ENCODE peak calls at places on chromosomes 13 and 19, in five cellular contexts. N is fibroblast of lung, L is progenitor cell of endocrine pancreas, I is osteoblast, H is choroid plexus epithelial cell. Q is an unnamed sample.

GRCh38 chr13:113840541-113841354 is 23.1 kb downstream of the GAS6 start:
- DNase-seq in N (peak), I (no peak), H (no peak), L (no peak), Q (no peak)

GRCh38 chr19:18401580-18402112 is 4.2 kb upstream of the LRRC25 start:
- DNase-seq in L (no peak), H (peak), N (peak), I (peak), Q (no peak)

GRCh38 chr13:50715402-50716146 is 127.9 kb downstream of the DLEU7 start:
- DNase-seq in L (no peak), N (no peak), I (no peak), H (no peak), Q (no peak)

GRCh38 chr19:17339088-17339741 is 1.9 kb downstream of the GTPBP3 start:
- DNase-seq in N (no peak), L (no peak), I (peak), H (no peak), Q (no peak)

GRCh38 chr19:14237011-14237941 is 31.3 kb upstream of the ADGRL1 start:
- DNase-seq in I (no peak), N (no peak), L (no peak), H (no peak), Q (no peak)

GRCh38 chr19:7210359-7210758 is 83.9 kb downstream of the INSR start:
- DNase-seq in L (no peak), H (no peak), N (no peak), I (no peak), Q (no peak)

GRCh38 chr13:44211286-44211685 is 162.3 kb upstream of the SERP2 start:
- DNase-seq in L (no peak), I (no peak), N (peak), H (no peak), Q (no peak)

GRCh38 chr19:3375221-3376088 is 9.1 kb downstream of the NFIC start:
- DNase-seq in H (peak), N (peak), I (peak), L (no peak), Q (no peak)

GRCh38 chr19:14509382-14509781 is 8.8 kb downstream of the DNAJB1 start:
- DNase-seq in N (no peak), H (no peak), L (no peak), I (no peak), Q (no peak)

GRCh38 chr19:42467437-42467760 is 24.7 kb upstream of the CXCL17 start:
- DNase-seq in L (no peak), H (no peak), N (no peak), I (peak), Q (no peak)

GRCh38 chr13:28320884-28321574 is 173.9 kb downstream of the FLT1 start:
- DNase-seq in I (no peak), N (peak), H (no peak), L (no peak), Q (no peak)

GRCh38 chr19:33392341-33393285 is 19.1 kb downstream of the CEBPG start:
- DNase-seq in I (peak), H (no peak), N (no peak), L (no peak), Q (no peak)

GRCh38 chr19:12513531-12514061 is 29.0 kb upstream of the ZNF709 start:
- DNase-seq in H (no peak), I (no peak), N (no peak), L (no peak), Q (no peak)

GRCh38 chr13:86446311-86446710 is 647.1 kb upstream of the SLITRK6 start:
- DNase-seq in N (peak), L (no peak), I (no peak), H (peak), Q (no peak)

GRCh38 chr13:111385182-111385857 is 64.9 kb downstream of the TEX29 start:
- DNase-seq in H (no peak), L (no peak), I (no peak), N (no peak), Q (peak)

GRCh38 chr19:33277434-33277833 is 24.9 kb downstream of the CEBPA start:
- DNase-seq in H (no peak), I (no peak), N (no peak), L (no peak), Q (no peak)

GRCh38 chr19:13100031-13100588 is 2.5 kb downstream of the LYL1 start:
- DNase-seq in I (peak), H (no peak), N (no peak), L (no peak), Q (no peak)

GRCh38 chr13:48160879-48161278 is 66.0 kb upstream of the MED4 start:
- DNase-seq in N (no peak), H (peak), L (no peak), I (peak), Q (no peak)

GRCh38 chr19:42433503-42434260 is 6.5 kb upstream of the LIPE start:
- DNase-seq in H (peak), L (peak), N (peak), I (no peak), Q (no peak)

GRCh38 chr19:2409352-2409912 is 18.0 kb downstream of the TIMM13 start:
- DNase-seq in H (no peak), I (no peak), N (no peak), L (no peak), Q (no peak)

GRCh38 chr19:46101293-46101692 is 23.2 kb downstream of the IGFL3 start:
- DNase-seq in L (no peak), H (no peak), I (no peak), N (no peak), Q (no peak)

GRCh38 chr19:30719991-30720329 is 347.8 kb downstream of the ZNF536 start:
- DNase-seq in L (no peak), I (no peak), N (peak), H (no peak), Q (no peak)

GRCh38 chr19:55173717-55174409 is 6.2 kb downstream of the SYT5 start:
- DNase-seq in H (peak), L (no peak), I (peak), N (peak), Q (no peak)

GRCh38 chr13:91659583-91660415 is 261.4 kb downstream of the GPC5 start:
- DNase-seq in I (no peak), N (no peak), H (no peak), L (no peak), Q (no peak)

GRCh38 chr13:92175330-92175729 is 776.9 kb downstream of the GPC5 start:
- DNase-seq in I (peak), L (no peak), H (peak), N (peak), Q (no peak)

GRCh38 chr13:66618702-66619101 is 611.4 kb downstream of the PCDH9 start:
- DNase-seq in L (no peak), H (peak), I (peak), N (peak), Q (no peak)

GRCh38 chr13:45195421-45195820 is 5.4 kb downstream of the KCTD4 start:
- DNase-seq in I (no peak), N (no peak), L (no peak), H (no peak), Q (no peak)

GRCh38 chr19:56309511-56310185 is 5.0 kb downstream of the ZSCAN5A start:
- DNase-seq in L (peak), H (peak), N (peak), I (peak), Q (peak)

GRCh38 chr19:51689751-51690358 is 3.3 kb upstream of the SPACA6 start:
- DNase-seq in L (peak), H (peak), N (peak), I (peak), Q (peak)

GRCh38 chr13:98273824-98274786 is 97.0 kb upstream of the RNF113B start:
- DNase-seq in N (peak), I (no peak), L (no peak), H (peak), Q (no peak)

GRCh38 chr19:49931293-49932040 is 2.2 kb upstream of the NUP62 start:
- DNase-seq in L (no peak), N (no peak), H (no peak), I (no peak), Q (no peak)

GRCh38 chr19:49927526-49928264 is 1.3 kb upstream of the ATF5 start:
- DNase-seq in N (no peak), I (no peak), H (no peak), L (no peak), Q (no peak)

GRCh38 chr19:49930483-49931011 is 1.2 kb upstream of the NUP62 start:
- DNase-seq in H (no peak), L (no peak), I (peak), N (no peak), Q (no peak)

GRCh38 chr19:49929121-49929610 is at the start of the genes ATF5 and NUP62:
- DNase-seq in N (peak), H (peak), L (peak), I (peak), Q (peak)

DNA sequence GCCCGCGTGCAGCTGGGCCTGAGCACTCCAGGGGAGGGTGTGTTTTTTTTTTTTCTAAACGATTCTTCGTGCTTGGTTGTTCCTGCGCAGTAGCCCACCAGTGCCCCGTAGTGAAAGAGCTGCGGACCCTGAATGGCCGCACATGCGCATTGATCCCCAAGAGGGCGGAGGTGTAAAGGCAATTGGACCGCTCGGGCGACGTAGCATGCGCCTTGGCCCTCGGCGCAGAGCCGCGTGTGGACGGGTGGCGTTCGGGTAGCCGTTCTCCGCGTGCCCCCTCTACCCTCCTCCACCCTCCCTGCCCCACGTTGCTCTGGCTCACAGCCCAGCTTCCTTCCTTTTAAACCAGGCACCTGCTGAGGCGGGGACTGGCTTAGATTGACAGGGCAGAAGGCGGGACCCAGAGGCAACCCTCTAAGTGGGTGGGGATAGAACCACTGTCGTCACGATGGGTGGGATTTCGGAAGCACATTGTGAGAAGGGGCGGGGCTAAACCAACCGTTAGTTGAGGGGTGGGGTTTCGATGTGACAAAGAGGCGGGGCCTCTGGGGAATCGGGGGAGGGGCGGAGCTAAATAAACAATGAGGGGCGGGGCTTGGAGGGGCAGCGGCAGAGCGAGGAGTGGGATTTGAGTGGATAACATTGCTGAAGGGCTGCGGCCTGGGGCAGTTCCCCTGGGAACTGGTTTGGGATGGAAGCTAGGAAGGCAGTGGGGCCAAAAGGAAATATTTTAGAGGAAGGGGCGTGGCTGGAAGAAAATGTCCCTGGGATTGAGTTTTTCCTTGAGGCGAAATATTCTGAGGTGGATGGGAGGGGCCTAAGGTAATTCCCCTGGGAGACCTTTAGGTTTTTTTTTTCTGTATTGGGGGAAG is 543 bp upstream of the NUP62 start:
- DNase-seq in H (peak), N (peak), L (peak), I (peak), Q (peak)
- TF ChIP-seq CTCF in H (no peak), N (no peak), L (no peak), I (no peak), Q (peak)

DNA sequence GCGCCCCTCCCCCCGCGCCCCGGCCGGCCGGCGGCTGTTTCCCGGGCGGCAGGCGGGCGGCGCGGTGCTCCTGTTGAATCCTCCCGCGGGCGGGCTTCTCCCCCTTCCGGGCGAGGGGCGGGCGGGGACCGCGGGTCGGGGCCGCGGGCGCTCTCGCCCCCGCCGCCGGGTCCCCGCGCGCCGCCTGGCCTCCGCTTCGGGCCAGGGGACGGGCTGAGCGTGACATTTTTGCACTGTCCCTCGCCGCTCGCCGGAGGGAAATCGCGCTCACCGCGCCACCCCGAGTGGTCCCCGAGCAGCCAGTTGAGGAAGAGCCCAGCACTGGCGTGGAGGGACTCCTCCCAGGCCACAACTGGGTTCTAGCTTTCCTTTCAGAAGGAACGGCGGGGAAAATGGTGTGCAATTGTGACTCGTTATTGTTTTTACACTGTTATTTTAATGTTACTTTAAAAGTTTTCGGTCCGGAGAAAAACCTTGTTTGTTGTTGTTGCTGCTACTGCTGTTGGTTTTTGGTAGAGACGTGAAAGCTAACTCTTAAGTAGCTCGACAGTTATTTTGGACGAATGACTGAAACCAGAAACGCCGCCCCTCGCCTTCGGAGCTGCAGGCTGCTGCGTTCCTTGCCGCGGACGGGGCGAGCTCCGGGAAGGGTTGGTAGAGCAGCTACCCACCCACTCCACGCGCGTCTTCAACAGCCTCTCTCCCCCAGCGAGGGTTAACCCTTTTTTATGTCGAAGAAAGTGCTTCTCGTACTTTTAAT is 942 bp downstream of the PDS5B start:
- DNase-seq in L (peak), H (peak), N (peak), I (peak), Q (peak)
- TF ChIP-seq CTCF in L (no peak), H (peak), N (no peak), I (no peak), Q (peak)

GRCh38 chr13:99600318-99600717 is 99.0 kb downstream of the TM9SF2 start:
- DNase-seq in N (no peak), L (no peak), H (no peak), I (no peak), Q (no peak)
- TF ChIP-seq CTCF in N (no peak), L (peak), H (peak), I (peak), Q (peak)

GRCh38 chr13:82248713-82249112 is 1633.6 kb downstream of the SLITRK1 start:
- DNase-seq in H (no peak), I (no peak), L (no peak), N (no peak), Q (no peak)
- TF ChIP-seq CTCF in H (no peak), I (no peak), L (no peak), N (no peak), Q (no peak)

GRCh38 chr19:39845172-39845571 is 1.0 kb downstream of the FBL start:
- DNase-seq in H (no peak), N (no peak), I (no peak), L (no peak), Q (no peak)

GRCh38 chr19:39846678-39847486 is 703 bp upstream of the FBL start:
- DNase-seq in H (peak), N (no peak), I (peak), L (no peak), Q (no peak)

GRCh38 chr19:39846176-39846677 is at the start of gene FBL:
- DNase-seq in I (peak), L (peak), N (peak), H (peak), Q (peak)

GRCh38 chr19:39843919-39844793 is 2.0 kb downstream of the FBL start:
- DNase-seq in I (no peak), L (no peak), N (peak), H (peak), Q (no peak)

GRCh38 chr19:39845621-39846175 is 481 bp downstream of the FBL start:
- DNase-seq in L (no peak), N (no peak), H (peak), I (peak), Q (no peak)
- TF ChIP-seq CTCF in L (no peak), N (no peak), H (peak), I (peak), Q (peak)

GRCh38 chr19:49912965-49913685 is 15.9 kb upstream of the ATF5 start:
- DNase-seq in I (peak), H (peak), N (no peak), L (no peak), Q (no peak)
- TF ChIP-seq CTCF in I (no peak), H (peak), N (no peak), L (peak), Q (peak)

GRCh38 chr13:24313449-24313848 is 4.1 kb downstream of the C1QTNF9 start:
- DNase-seq in N (peak), I (no peak), H (no peak), L (no peak), Q (no peak)
- TF ChIP-seq CTCF in N (peak), I (peak), H (peak), L (peak), Q (peak)

Q was measured in type B pancreatic cell.